ENCODE peak calls at places on chromosomes 6 and 20, in ten cellular contexts. Q is NCI-H1105; K is amygdala; E is NCI-H1694; P is LoVo; Z is hypothalamus; W is GM10248; U is fibroblast of mammary gland; R is stimulated activated CD4-positive, alpha-beta T cell treated with anti-CD3 and anti-CD28 coated beads, Interleukin-2, amount 100 ng/mL, for 48 hours; J is neural progenitor cell. M is an unnamed sample.
A peak's percentile ranks its signal among the peaks of the same experiment; 100 is the strongest.

GRCh38 chr6:20868397-20869185 is 334.3 kb downstream of the CDKAL1 start:
- DNase-seq in J (peak; percentile 55), R (no peak), W (no peak), E (peak; percentile 56), U (no peak), K (no peak), P (no peak), Z (no peak), Q (peak; percentile 98), M (no peak)

GRCh38 chr6:128519931-128520435 is 416 bp downstream of the PTPRK start:
- DNase-seq in U (no peak), K (peak; percentile 90), W (peak; percentile 14), R (peak; percentile 27), Q (peak; percentile 55), J (no peak), P (no peak), E (peak; percentile 33), Z (peak; percentile 78), M (no peak)

GRCh38 chr6:10355115-10355702 is 59.7 kb downstream of the TFAP2A start:
- DNase-seq in Q (no peak), U (no peak), P (peak; percentile 57), Z (no peak), J (no peak), E (no peak), K (no peak), R (no peak), W (peak; percentile 73), M (no peak)

GRCh38 chr20:49323622-49324238 is 45.9 kb upstream of the ZNFX1 start:
- DNase-seq in U (peak; percentile 72), R (peak; percentile 23), P (no peak), J (no peak), K (no peak), E (peak; percentile 16), Q (no peak), W (peak; percentile 36), Z (no peak), M (peak; percentile 66)

GRCh38 chr20:33908351-33908750 is 85.4 kb upstream of the RALY start:
- DNase-seq in U (no peak), E (no peak), W (no peak), R (no peak), Z (no peak), P (no peak), K (no peak), J (no peak), Q (no peak), M (peak; percentile 62)

GRCh38 chr6:150596439-150596838 is 3.2 kb upstream of the PLEKHG1 start:
- DNase-seq in U (no peak), W (no peak), Q (no peak), E (no peak), R (no peak), Z (no peak), J (no peak), K (no peak), P (peak; percentile 28), M (no peak)

GRCh38 chr6:139732451-139732850 is 358.0 kb upstream of the CITED2 start:
- DNase-seq in P (peak; percentile 3), U (peak; percentile 87), J (no peak), W (no peak), E (no peak), Z (no peak), R (no peak), K (no peak), Q (no peak), M (no peak)

GRCh38 chr6:76351275-76351674 is 278.8 kb upstream of the IMPG1 start:
- DNase-seq in Q (no peak), W (no peak), P (peak; percentile 6), U (no peak), J (peak; percentile 58), E (no peak), R (no peak), K (no peak), Z (no peak), M (no peak)

GRCh38 chr20:32583581-32584045 is 1.5 kb downstream of the NOL4L start:
- DNase-seq in P (no peak), Q (no peak), U (no peak), E (no peak), J (peak; percentile 66), Z (no peak), W (no peak), R (no peak), K (no peak), M (peak; percentile 33)

GRCh38 chr20:35269055-35269781 is 8.7 kb downstream of the MMP24OS start:
- DNase-seq in J (peak; percentile 89), E (no peak), P (peak; percentile 47), W (peak; percentile 82), K (no peak), R (peak; percentile 34), Q (peak; percentile 35), U (peak; percentile 58), Z (peak; percentile 62), M (no peak)

GRCh38 chr6:3915076-3915791 is 66.1 kb downstream of the FAM50B start:
- DNase-seq in Z (no peak), K (no peak), P (no peak), E (no peak), U (no peak), R (no peak), W (no peak), Q (no peak), J (no peak), M (no peak)

GRCh38 chr20:41081276-41081814 is 52.7 kb downstream of the TOP1 start:
- DNase-seq in U (peak; percentile 66), R (no peak), K (no peak), J (no peak), Q (no peak), Z (no peak), E (no peak), P (no peak), W (no peak), M (no peak)

GRCh38 chr6:142698751-142699150 is 246.2 kb downstream of the HIVEP2 start:
- DNase-seq in P (no peak), K (no peak), Q (no peak), W (no peak), Z (no peak), E (peak; percentile 2), J (no peak), R (no peak), U (no peak), M (no peak)

GRCh38 chr6:26311012-26311384 is 54.0 kb upstream of the BTN3A2 start:
- DNase-seq in E (peak; percentile 20), P (peak; percentile 39), K (no peak), Q (no peak), W (no peak), R (peak; percentile 58), Z (no peak), J (peak; percentile 45), U (peak; percentile 74), M (no peak)

GRCh38 chr6:138403324-138403800 is 661 bp upstream of the HEBP2 start:
- DNase-seq in Z (peak; percentile 36), U (no peak), W (peak; percentile 60), E (peak; percentile 2), P (peak; percentile 21), R (peak; percentile 21), Q (peak; percentile 19), K (no peak), J (peak; percentile 47), M (peak; percentile 26)

GRCh38 chr6:3252369-3252768 is 6.4 kb upstream of the PSMG4 start:
- DNase-seq in J (no peak), W (no peak), E (no peak), R (no peak), U (peak; percentile 17), P (peak; percentile 73), K (no peak), Q (no peak), Z (no peak), M (peak; percentile 78)

GRCh38 chr6:132425176-132425575 is 23.9 kb upstream of the MOXD1 start:
- DNase-seq in P (no peak), W (no peak), U (no peak), Q (no peak), Z (no peak), R (no peak), E (no peak), J (no peak), K (no peak), M (no peak)

GRCh38 chr6:92977018-92977417 is 442.3 kb downstream of the EPHA7 start:
- DNase-seq in Q (no peak), R (no peak), P (no peak), U (no peak), J (no peak), Z (no peak), K (no peak), W (no peak), E (no peak), M (no peak)

GRCh38 chr20:49399329-49399728 is 83.1 kb downstream of the KCNB1 start:
- DNase-seq in J (no peak), R (no peak), U (peak; percentile 52), E (no peak), Q (no peak), W (no peak), Z (no peak), K (no peak), P (no peak), M (no peak)

GRCh38 chr6:146433881-146434741 is 109.5 kb upstream of the RAB32 start:
- DNase-seq in K (no peak), E (no peak), W (no peak), Q (no peak), P (no peak), U (peak; percentile 11), R (no peak), J (peak; percentile 64), Z (no peak), M (no peak)

GRCh38 chr6:1498491-1499113 is 109.2 kb downstream of the FOXF2 start:
- DNase-seq in J (no peak), R (no peak), P (no peak), E (peak; percentile 3), K (no peak), U (peak; percentile 73), Z (no peak), W (no peak), Q (no peak), M (no peak)

GRCh38 chr20:10427060-10427692 is 6.8 kb downstream of the MKKS start:
- DNase-seq in P (peak; percentile 31), R (peak; percentile 13), W (peak; percentile 31), Z (peak; percentile 28), E (peak; percentile 62), K (no peak), Q (peak; percentile 50), U (peak; percentile 75), J (peak; percentile 61), M (peak; percentile 33)

GRCh38 chr20:54227241-54227640 is 19.4 kb downstream of the PFDN4 start:
- DNase-seq in P (no peak), U (no peak), K (no peak), E (no peak), J (no peak), R (no peak), Q (no peak), W (no peak), Z (no peak), M (no peak)